ENCODE peak calls at places on chromosome 17, in five cellular contexts. X is endothelial cell, W is transverse colon, Z is brain microvascular endothelial cell, U is Peyer's patch. P is an unnamed sample.

GRCh38 chr17:2955931-2956582 is 107.3 kb downstream of the OR1D5 start:
- DNase-seq in X (no peak), W (no peak), Z (no peak), U (no peak), P (no peak)

GRCh38 chr17:74430706-74431567 is 951 bp upstream of the GPRC5C start:
- DNase-seq in X (peak), W (peak), Z (peak), U (peak), P (peak)

GRCh38 chr17:41511130-41511529 is 5.7 kb upstream of the KRT13 start:
- DNase-seq in X (no peak), W (peak), Z (no peak), U (no peak), P (no peak)

GRCh38 chr17:43943769-43944418 is 1.6 kb upstream of the PPY start:
- DNase-seq in X (peak), W (peak), Z (peak), U (peak), P (peak)

GRCh38 chr17:30824002-30824355 is 513 bp downstream of the CRLF3 start:
- DNase-seq in X (peak), W (peak), Z (no peak), U (no peak), P (no peak)

GRCh38 chr17:42538482-42538881 is 2.4 kb downstream of the NAGLU start:
- DNase-seq in X (no peak), W (no peak), Z (no peak), U (no peak), P (no peak)

GRCh38 chr17:65530158-65530984 is 31.1 kb downstream of the AXIN2 start:
- DNase-seq in X (no peak), W (no peak), Z (no peak), U (no peak), P (no peak)

GRCh38 chr17:28326114-28326513 is 7.1 kb downstream of the TMEM97 start:
- DNase-seq in X (no peak), W (peak), Z (no peak), U (peak), P (peak)

GRCh38 chr17:17738901-17739300 is 57.6 kb downstream of the RAI1 start:
- DNase-seq in X (no peak), W (peak), Z (no peak), U (no peak), P (peak)

GRCh38 chr17:82959242-82959930 is 119.6 kb upstream of the ZNF750 start:
- DNase-seq in X (no peak), W (no peak), Z (no peak), U (peak), P (no peak)

GRCh38 chr17:78745407-78746088 is 36.5 kb downstream of the CYTH1 start:
- DNase-seq in X (peak), W (no peak), Z (no peak), U (peak), P (peak)

GRCh38 chr17:76255801-76256429 is 9.2 kb upstream of the UBALD2 start:
- DNase-seq in X (no peak), W (peak), Z (no peak), U (no peak), P (no peak)

GRCh38 chr17:67588326-67588725 is 129.4 kb upstream of the NOL11 start:
- DNase-seq in X (no peak), W (no peak), Z (no peak), U (no peak), P (no peak)

GRCh38 chr17:20184977-20185619 is 175.9 kb downstream of the SPECC1 start:
- DNase-seq in X (no peak), W (no peak), Z (no peak), U (no peak), P (no peak)

GRCh38 chr17:60473788-60474187 is 51.5 kb downstream of the CHCT1 start:
- DNase-seq in X (no peak), W (no peak), Z (no peak), U (no peak), P (no peak)

GRCh38 chr17:80086616-80087015 is 14.8 kb upstream of the GAA start:
- DNase-seq in X (no peak), W (no peak), Z (no peak), U (no peak), P (no peak)

GRCh38 chr17:45225964-45226530 is 4.4 kb downstream of the FMNL1 start:
- DNase-seq in X (no peak), W (peak), Z (no peak), U (peak), P (peak)

GRCh38 chr17:73360961-73361761 is 49.4 kb upstream of the CDC42EP4 start:
- DNase-seq in X (peak), W (no peak), Z (no peak), U (no peak), P (no peak)

GRCh38 chr17:2904135-2904534 is 107.9 kb downstream of the RAP1GAP2 start:
- DNase-seq in X (no peak), W (peak), Z (peak), U (no peak), P (peak)

GRCh38 chr17:488993-489757 is 136.6 kb upstream of the RPH3AL start:
- DNase-seq in X (peak), W (no peak), Z (no peak), U (no peak), P (no peak)

GRCh38 chr17:17050346-17051345 is 8.4 kb downstream of the MPRIP start:
- DNase-seq in X (no peak), W (no peak), Z (no peak), U (no peak), P (no peak)

GRCh38 chr17:50642071-50642721 is 7.5 kb downstream of the ABCC3 start:
- DNase-seq in X (no peak), W (no peak), Z (no peak), U (no peak), P (no peak)

GRCh38 chr17:42111901-42112551 is 488 bp downstream of the DHX58 start:
- DNase-seq in X (no peak), W (peak), Z (no peak), U (no peak), P (no peak)

GRCh38 chr17:62723842-62724241 is 84.3 kb downstream of the MARCHF10 start:
- DNase-seq in X (no peak), W (no peak), Z (no peak), U (no peak), P (no peak)

GRCh38 chr17:61972311-61972710 is 44.5 kb upstream of the INTS2 start:
- DNase-seq in X (no peak), W (no peak), Z (no peak), U (no peak), P (no peak)

GRCh38 chr17:80782536-80783427 is 208.9 kb upstream of the CHMP6 start:
- DNase-seq in X (no peak), W (no peak), Z (peak), U (no peak), P (no peak)

GRCh38 chr17:81440511-81441244 is 45.4 kb downstream of the BAHCC1 start:
- DNase-seq in X (peak), W (no peak), Z (no peak), U (no peak), P (no peak)

P was measured in mucosa of gallbladder.